ENCODE peak calls at places on chromosomes 16 and 17, in four cellular contexts. R, M, P and G are unnamed samples.

GRCh38 chr16:3999479-3999868 is 116.8 kb downstream of the ADCY9 start:
- DNase-seq in R (no peak), P (peak), M (peak), G (peak)

GRCh38 chr17:42248351-42249179 is 27.6 kb downstream of the STAT5B start:
- DNase-seq in R (no peak), M (peak), P (peak), G (peak)

GRCh38 chr16:85616608-85617311 is 3.6 kb downstream of the GSE1 start:
- DNase-seq in M (no peak), P (peak), R (no peak), G (peak)

GRCh38 chr16:239948-240277 is 5.3 kb downstream of the FAM234A start:
- DNase-seq in M (peak), R (no peak), P (no peak), G (no peak)

GRCh38 chr16:57738844-57739243 is 3.3 kb downstream of the KATNB1 start:
- DNase-seq in M (no peak), P (no peak), R (no peak), G (no peak)

GRCh38 chr16:75537795-75538194 is 1.9 kb upstream of the CHST5 start:
- DNase-seq in P (no peak), M (no peak), R (no peak), G (no peak)

GRCh38 chr16:46947900-46948547 is 25.4 kb downstream of the DNAJA2 start:
- DNase-seq in P (no peak), M (peak), R (peak), G (no peak)

GRCh38 chr16:11183035-11183812 is 72.8 kb downstream of the SOCS1 start:
- DNase-seq in R (no peak), P (no peak), M (no peak), G (no peak)

GRCh38 chr17:80791758-80792284 is 199.8 kb upstream of the CHMP6 start:
- DNase-seq in R (peak), P (peak), M (peak), G (peak)

GRCh38 chr17:48639136-48639535 is 13.0 kb upstream of the HOXB9 start:
- DNase-seq in M (no peak), R (no peak), P (no peak), G (no peak)

GRCh38 chr17:15332338-15332737 is 9.1 kb downstream of the TEKT3 start:
- DNase-seq in P (no peak), R (no peak), M (no peak), G (no peak)

GRCh38 chr17:80108321-80108971 is 7.1 kb downstream of the GAA start:
- DNase-seq in R (no peak), P (peak), M (no peak), G (no peak)

GRCh38 chr17:65670667-65671371 is 109.4 kb upstream of the AXIN2 start:
- DNase-seq in M (no peak), P (no peak), R (no peak), G (no peak)

GRCh38 chr17:38896373-38896954 is 26.6 kb downstream of the LASP1 start:
- DNase-seq in M (no peak), R (no peak), P (no peak), G (peak)

GRCh38 chr17:65000798-65001197 is 55.7 kb downstream of the GNA13 start:
- DNase-seq in M (no peak), R (no peak), P (no peak), G (no peak)

GRCh38 chr16:70700101-70701020 is 14.5 kb upstream of the MTSS2 start:
- DNase-seq in M (no peak), P (no peak), R (no peak), G (peak)

GRCh38 chr17:78875738-78876597 is 27.0 kb downstream of the CEP295NL start:
- DNase-seq in M (peak), R (peak), P (no peak), G (no peak)

GRCh38 chr17:78879679-78880186 is 23.3 kb downstream of the CEP295NL start:
- DNase-seq in R (no peak), M (peak), P (peak), G (peak)

GRCh38 chr17:78878261-78878660 is 24.7 kb downstream of the CEP295NL start:
- DNase-seq in R (no peak), M (no peak), P (no peak), G (peak)

GRCh38 chr17:78875331-78875730 is 27.7 kb downstream of the CEP295NL start:
- DNase-seq in M (no peak), P (no peak), R (no peak), G (no peak)

DNA sequence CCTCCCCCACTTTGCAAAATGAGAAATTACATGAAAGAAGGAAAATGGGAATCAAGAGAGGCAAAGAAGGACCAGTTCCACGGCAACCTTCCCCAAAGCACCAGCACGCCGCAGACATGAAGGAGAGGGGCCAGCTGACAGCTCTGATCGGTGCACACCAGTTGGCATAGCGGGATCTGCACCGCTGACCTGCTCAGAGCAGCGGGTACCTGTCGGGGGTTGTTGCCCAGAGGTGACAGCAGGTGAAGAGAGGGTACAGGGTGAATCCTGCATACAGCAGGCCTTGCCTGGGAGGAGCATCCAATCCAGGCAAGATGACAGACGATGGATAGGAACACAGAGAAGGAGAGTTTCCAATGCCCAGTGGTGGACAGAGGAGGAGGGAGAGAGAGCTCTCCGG is 24.1 kb downstream of the CEP295NL start:
- DNase-seq in R (no peak), P (no peak), M (no peak), G (no peak)
- H3K4me3 ChIP-seq in R (no peak), P (no peak), M (no peak), G (no peak)

DNA sequence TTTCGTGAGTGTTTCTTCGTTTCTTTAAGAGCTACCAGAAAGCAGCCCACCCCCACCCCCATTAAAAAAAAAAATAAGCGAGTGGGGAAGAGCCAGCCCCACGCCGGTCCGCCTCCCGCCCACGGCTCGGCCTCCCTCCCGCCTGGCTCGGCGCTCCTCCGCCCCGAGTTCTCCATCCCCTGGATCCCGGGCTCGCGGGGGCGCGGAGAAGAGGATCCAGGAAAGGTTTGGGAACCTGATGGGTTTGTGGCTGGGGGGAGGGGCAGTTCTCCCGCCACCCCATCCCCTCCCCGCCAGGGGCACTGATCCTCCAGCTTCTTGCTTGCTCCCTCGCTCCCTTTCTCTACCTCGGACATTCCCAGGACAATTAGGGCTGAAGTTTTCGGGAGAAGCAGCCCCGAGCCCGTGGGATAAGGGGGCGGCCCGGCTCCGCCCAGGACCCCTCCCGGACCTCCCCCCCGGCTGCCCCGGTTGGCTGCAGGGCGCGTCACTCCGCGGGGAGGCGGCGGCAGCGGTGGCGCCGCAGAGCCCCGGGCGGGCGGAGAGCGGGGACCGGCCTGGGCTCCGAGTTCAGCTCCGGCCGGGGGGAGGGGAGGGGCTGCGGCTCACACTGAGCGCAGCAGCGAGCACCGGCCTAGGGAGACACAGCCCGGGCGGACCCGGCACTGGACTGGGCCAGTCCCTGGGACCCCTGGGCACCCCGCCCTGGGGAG is 1.0 kb upstream of the SALL1 start:
- DNase-seq in P (peak), M (peak), R (no peak), G (peak)
- H3K27ac ChIP-seq in P (peak), M (no peak), R (no peak), G (no peak)

DNA sequence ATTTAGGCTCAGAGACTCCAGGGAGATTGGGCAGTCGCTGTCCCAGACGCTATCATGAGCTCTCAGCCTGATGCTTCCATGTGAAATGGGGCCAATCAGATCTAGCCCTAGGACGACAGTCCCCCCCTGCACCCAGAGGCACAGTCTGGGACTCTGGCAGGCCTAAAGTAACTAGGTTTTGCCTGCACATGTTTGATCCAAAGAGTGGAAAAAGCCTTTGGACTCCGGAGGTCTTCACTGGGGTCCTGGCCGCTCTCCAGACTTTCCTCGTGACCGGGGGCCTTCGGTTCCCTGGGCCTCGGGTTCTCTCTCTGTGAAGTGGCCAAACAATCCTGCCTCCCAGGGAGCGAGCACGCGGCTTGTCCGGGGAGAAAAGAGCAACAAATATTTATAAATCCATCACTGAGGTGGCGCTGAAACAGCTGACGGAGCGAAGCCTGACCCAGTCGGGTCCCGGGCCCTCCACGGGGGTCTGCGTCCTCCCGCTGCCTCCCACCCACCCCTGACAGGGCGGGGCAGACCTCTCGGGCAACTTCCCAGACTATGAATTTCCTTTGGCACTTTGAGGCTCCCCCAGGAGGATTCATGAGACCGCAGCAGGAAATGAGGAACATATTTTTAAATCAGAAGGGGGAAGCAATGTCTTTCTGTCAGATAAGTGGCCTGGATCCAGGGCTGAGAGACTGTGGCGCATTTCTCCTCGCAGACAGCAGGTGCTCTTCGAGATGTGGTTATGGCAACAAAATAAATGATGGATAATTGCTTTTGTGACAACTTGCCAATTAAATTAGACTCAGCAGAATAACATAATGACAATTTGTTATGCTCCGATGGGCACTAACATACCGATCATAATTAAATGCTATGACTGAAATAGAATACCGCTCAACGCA is 38.9 kb downstream of the MRPS23 start:
- DNase-seq in M (peak), R (no peak), P (peak), G (peak)
- H3K4me3 ChIP-seq in M (no peak), R (no peak), P (peak), G (peak)

GRCh38 chr17:70076831-70077230 is 1.8 kb downstream of the KCNJ16 start:
- DNase-seq in P (no peak), M (no peak), R (no peak), G (no peak)

GRCh38 chr17:70081885-70082284 is 6.9 kb downstream of the KCNJ16 start:
- DNase-seq in R (no peak), P (no peak), M (no peak), G (no peak)

GRCh38 chr17:70078549-70078948 is 3.5 kb downstream of the KCNJ16 start:
- DNase-seq in R (no peak), M (no peak), P (no peak), G (no peak)

GRCh38 chr17:70080541-70081347 is 5.7 kb downstream of the KCNJ16 start:
- DNase-seq in R (no peak), P (no peak), M (peak), G (no peak)

GRCh38 chr17:70078994-70079531 is 4.0 kb downstream of the KCNJ16 start:
- DNase-seq in M (no peak), P (no peak), R (no peak), G (no peak)
- H3K27ac ChIP-seq in M (no peak), P (no peak), R (no peak), G (no peak)